ENCODE peak calls at places on chromosomes 2 and 18, in five cellular contexts. T, S, N, X and M are unnamed samples.

GRCh38 chr18:56516769-56517168 is 121.6 kb downstream of the TXNL1 start:
- DNase-seq in N (no peak), S (no peak), X (no peak), T (no peak), M (no peak)

GRCh38 chr2:178350051-178350450 is 100.9 kb downstream of the PRKRA start:
- DNase-seq in S (no peak), N (no peak), X (no peak), T (no peak), M (no peak)

GRCh38 chr2:178860551-178860950 is 53.3 kb upstream of the TTN start:
- DNase-seq in S (no peak), T (no peak), X (no peak), N (peak), M (no peak)

GRCh38 chr2:227834423-227834822 is 20.8 kb downstream of the CCL20 start:
- DNase-seq in X (no peak), S (no peak), T (no peak), N (no peak), M (no peak)

GRCh38 chr18:31489311-31489710 is 8.7 kb upstream of the DSG2 start:
- DNase-seq in S (no peak), T (no peak), N (no peak), X (no peak), M (no peak)

GRCh38 chr2:98839292-98839691 is 96.7 kb downstream of the CRACDL start:
- DNase-seq in S (no peak), T (no peak), N (no peak), X (no peak), M (no peak)

GRCh38 chr2:82330104-82330503 is 2025.6 kb upstream of the LRRTM1 start:
- DNase-seq in N (no peak), T (no peak), S (no peak), X (no peak), M (no peak)

GRCh38 chr2:37324536-37324785 is 172 bp downstream of the PRKD3 start:
- DNase-seq in T (no peak), S (peak), N (peak), X (no peak), M (no peak)

GRCh38 chr2:79428745-79429144 is 84.1 kb upstream of the CTNNA2 start:
- DNase-seq in X (no peak), T (no peak), N (no peak), S (no peak), M (no peak)

GRCh38 chr18:36851202-36851590 is 22.3 kb downstream of the KIAA1328 start:
- DNase-seq in S (no peak), X (no peak), T (no peak), N (no peak), M (no peak)

GRCh38 chr2:68418419-68418818 is 48.7 kb downstream of the FBXO48 start:
- DNase-seq in S (no peak), X (no peak), T (no peak), N (no peak), M (no peak)

GRCh38 chr2:110948027-110948687 is 172.6 kb upstream of the BCL2L11 start:
- DNase-seq in X (no peak), T (no peak), S (no peak), N (peak), M (no peak)

GRCh38 chr2:175404839-175405238 is 223.3 kb upstream of the ATP5MC3 start:
- DNase-seq in T (no peak), N (no peak), X (no peak), S (no peak), M (no peak)

GRCh38 chr18:58379443-58379842 is 249.4 kb downstream of the ALPK2 start:
- DNase-seq in X (no peak), N (no peak), T (no peak), S (no peak), M (no peak)

GRCh38 chr2:110099471-110100225 is 16.0 kb downstream of the MALL start:
- DNase-seq in X (no peak), S (no peak), T (no peak), N (no peak), M (no peak)

GRCh38 chr18:23662309-23663263 is at the start of gene ANKRD29:
- DNase-seq in S (peak), N (peak), X (peak), T (peak), M (no peak)

GRCh38 chr2:112811276-112811831 is 25.2 kb downstream of the IL1B start:
- DNase-seq in S (no peak), T (no peak), X (no peak), N (no peak), M (no peak)

GRCh38 chr2:53516650-53517049 is 251.0 kb upstream of the CHAC2 start:
- DNase-seq in S (no peak), N (no peak), X (no peak), T (no peak), M (no peak)

GRCh38 chr2:33212151-33212550 is 264.3 kb upstream of the RASGRP3 start:
- DNase-seq in X (peak), N (peak), T (no peak), S (no peak), M (no peak)

GRCh38 chr2:136238214-136238551 is 120.2 kb upstream of the CXCR4 start:
- DNase-seq in S (no peak), N (peak), X (no peak), T (no peak), M (no peak)

GRCh38 chr2:120985174-120985996 is 249.7 kb downstream of the GLI2 start:
- DNase-seq in S (no peak), N (no peak), X (no peak), T (no peak), M (no peak)

GRCh38 chr2:16330571-16331351 is 334.9 kb downstream of the CYRIA start:
- DNase-seq in T (no peak), X (no peak), S (no peak), N (no peak), M (no peak)

GRCh38 chr2:124024491-124025348 is at the start of gene CNTNAP5:
- DNase-seq in T (no peak), S (no peak), X (no peak), N (peak), M (no peak)

GRCh38 chr2:28713582-28714292 is 37.9 kb upstream of the PPP1CB start:
- DNase-seq in T (no peak), X (no peak), S (no peak), N (peak), M (peak)

GRCh38 chr2:100291152-100291970 is 30.9 kb downstream of the LONRF2 start:
- DNase-seq in X (peak), N (peak), T (peak), S (peak), M (peak)

GRCh38 chr2:38835015-38835601 is 40.6 kb downstream of the DHX57 start:
- DNase-seq in T (no peak), X (peak), S (no peak), N (peak), M (no peak)

GRCh38 chr2:122233372-122233771 is 477.9 kb downstream of the TSN start:
- DNase-seq in S (no peak), X (no peak), N (no peak), T (no peak), M (no peak)

GRCh38 chr2:11597538-11598225 is 63.8 kb downstream of the GREB1 start:
- DNase-seq in S (no peak), N (no peak), T (no peak), X (no peak), M (no peak)

GRCh38 chr2:43223412-43224040 is 2.9 kb downstream of the ZFP36L2 start:
- DNase-seq in N (peak), T (no peak), S (no peak), X (no peak), M (no peak)

GRCh38 chr2:3914243-3914642 is 210.9 kb downstream of the DCDC2C start:
- DNase-seq in S (no peak), N (no peak), T (no peak), X (no peak), M (no peak)

GRCh38 chr2:221571108-221571390 is 1.1 kb downstream of the EPHA4 start:
- DNase-seq in T (peak), X (no peak), S (peak), N (no peak), M (no peak)

GRCh38 chr18:21897811-21898210 is 157.2 kb downstream of the MIB1 start:
- DNase-seq in S (no peak), N (peak), T (peak), X (peak), M (peak)

GRCh38 chr2:149329470-149330126 is 789 bp upstream of the LYPD6 start:
- DNase-seq in T (no peak), X (peak), N (peak), S (no peak), M (peak)

GRCh38 chr2:164655750-164656149 is 34.5 kb upstream of the GRB14 start:
- DNase-seq in S (no peak), X (no peak), N (peak), T (no peak), M (no peak)

GRCh38 chr2:210475726-210476125 is 833 bp downstream of the LANCL1 start:
- DNase-seq in X (no peak), T (no peak), S (no peak), N (peak), M (no peak)

GRCh38 chr2:26710743-26711456 is 18.4 kb downstream of the KCNK3 start:
- DNase-seq in X (no peak), S (no peak), N (no peak), T (no peak), M (no peak)

GRCh38 chr2:196274387-196274809 is 103.0 kb upstream of the STK17B start:
- DNase-seq in T (no peak), N (peak), X (no peak), S (no peak), M (no peak)